ENCODE peak calls at places on chromosomes 6 and 20, in six cellular contexts. V is tibial nerve; X is adrenal gland; R is cardiac muscle cell; W is CD8-positive, alpha-beta T cell; O is upper lobe of right lung. N is an unnamed sample.
A peak's percentile ranks its signal among the peaks of the same experiment; 100 is the strongest.

GRCh38 chr20:10282930-10283556 is 64.4 kb downstream of the SNAP25 start:
- DNase-seq in O (no peak), W (no peak), V (no peak), X (no peak), R (no peak), N (no peak)

GRCh38 chr6:159151266-159151855 is 17.8 kb upstream of the FNDC1 start:
- DNase-seq in O (no peak), W (peak; percentile 16), V (no peak), R (peak; percentile 76), X (peak; percentile 75), N (peak; percentile 54)

GRCh38 chr6:17472653-17473183 is 79.3 kb downstream of the CAP2 start:
- DNase-seq in W (no peak), X (no peak), V (no peak), O (no peak), R (no peak), N (no peak)

GRCh38 chr6:16836186-16836981 is 75.1 kb upstream of the ATXN1 start:
- DNase-seq in W (no peak), R (no peak), X (no peak), O (no peak), V (no peak), N (no peak)

GRCh38 chr6:2875840-2876207 is 27.3 kb downstream of the SERPINB9 start:
- DNase-seq in W (peak; percentile 51), R (peak; percentile 19), V (no peak), O (peak; percentile 78), X (peak; percentile 57), N (peak; percentile 64)

GRCh38 chr6:125983246-125983945 is 2.9 kb upstream of the TRMT11 start:
- DNase-seq in V (no peak), X (no peak), O (no peak), W (no peak), R (peak; percentile 62), N (no peak)

GRCh38 chr6:12229332-12229731 is 60.8 kb upstream of the EDN1 start:
- DNase-seq in X (no peak), R (no peak), O (no peak), V (no peak), W (no peak), N (no peak)

GRCh38 chr20:63538204-63539091 is 1.3 kb upstream of the PTK6 start:
- DNase-seq in V (no peak), R (no peak), O (peak; percentile 89), X (no peak), W (no peak), N (peak; percentile 95)

GRCh38 chr6:133893324-133893692 is 4.4 kb downstream of the TCF21 start:
- DNase-seq in X (no peak), V (no peak), R (no peak), W (no peak), O (no peak), N (no peak)

GRCh38 chr6:150143521-150144293 is 863 bp downstream of the PPP1R14C start:
- DNase-seq in V (no peak), O (peak; percentile 80), R (no peak), W (no peak), X (no peak), N (no peak)

GRCh38 chr20:31494131-31494530 is 19.0 kb downstream of the REM1 start:
- DNase-seq in X (peak; percentile 47), O (no peak), R (peak; percentile 73), V (no peak), W (no peak), N (no peak)

GRCh38 chr20:63360850-63361497 is at the start of gene CHRNA4:
- DNase-seq in X (no peak), R (no peak), W (no peak), O (no peak), V (no peak), N (no peak)

GRCh38 chr6:99151634-99152344 is 197.7 kb downstream of the FAXC start:
- DNase-seq in R (peak; percentile 11), W (no peak), X (peak; percentile 41), O (peak; percentile 67), V (no peak), N (peak; percentile 36)

GRCh38 chr20:18090044-18090443 is 32.3 kb upstream of the OVOL2 start:
- DNase-seq in W (no peak), X (no peak), V (no peak), R (no peak), O (no peak), N (no peak)

DNA sequence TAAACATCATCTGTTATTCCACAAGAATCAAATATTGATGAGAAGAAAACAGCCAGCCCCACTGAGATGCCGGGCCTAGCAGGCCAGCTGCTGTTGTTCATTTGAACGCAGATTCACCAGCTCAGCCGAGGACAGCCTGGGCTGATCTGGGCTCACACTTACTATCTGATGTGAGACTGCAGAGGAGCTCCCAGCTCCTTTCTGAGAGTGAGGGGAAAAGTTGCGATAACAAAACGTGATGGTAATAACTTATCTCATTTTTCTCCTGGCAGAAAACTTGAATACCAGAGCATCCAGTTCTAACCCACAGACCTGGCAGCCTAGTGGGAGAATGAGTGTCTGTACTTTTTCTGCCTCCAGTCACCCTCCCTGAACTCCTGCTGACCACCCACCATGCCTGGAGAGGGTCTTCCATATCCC is 14.5 kb upstream of the BNIP5 start:
- DNase-seq in V (no peak), R (peak; percentile 91), W (no peak), O (peak; percentile 30), X (no peak), N (no peak)
- H3K27ac ChIP-seq in V (peak overlapping the region; percentile 66), R (peak overlapping the region; percentile 65), W (no peak overlapping the region), O (peak overlapping the region; percentile 55), X (no peak overlapping the region), N (no peak overlapping the region)

DNA sequence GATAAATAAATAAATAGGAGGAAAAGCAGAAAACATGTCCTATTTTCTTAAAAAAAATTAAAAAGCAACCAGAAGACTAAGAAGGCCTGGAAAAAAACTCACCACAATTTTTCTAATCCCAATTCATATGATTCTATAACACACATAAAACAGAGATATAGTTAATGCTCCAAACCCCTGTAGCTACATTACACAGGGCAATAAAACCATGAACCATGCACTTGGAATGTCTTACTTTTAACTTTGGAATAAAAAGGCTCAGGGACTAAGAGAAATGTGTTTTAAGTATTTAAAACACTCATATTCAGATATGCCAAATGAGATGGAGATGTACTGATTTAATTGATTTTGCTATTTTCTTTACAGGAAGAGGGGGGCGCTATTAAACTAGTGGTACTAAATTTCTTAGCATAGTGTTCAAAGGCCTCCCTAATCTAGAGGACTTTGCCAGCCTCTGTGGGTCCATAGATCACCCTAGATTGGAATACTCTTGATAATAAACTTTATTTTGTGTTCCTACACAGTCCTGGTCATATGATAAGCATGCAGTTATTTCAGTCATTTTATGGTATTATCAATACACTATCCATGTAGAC is 30.3 kb upstream of the GCM1 start:
- DNase-seq in R (no peak), O (no peak), V (no peak), W (no peak), X (no peak), N (no peak)
- TF ChIP-seq CTCF in R (no peak), O (no peak), V (no peak), W (no peak), X (no peak), N (no peak)

DNA sequence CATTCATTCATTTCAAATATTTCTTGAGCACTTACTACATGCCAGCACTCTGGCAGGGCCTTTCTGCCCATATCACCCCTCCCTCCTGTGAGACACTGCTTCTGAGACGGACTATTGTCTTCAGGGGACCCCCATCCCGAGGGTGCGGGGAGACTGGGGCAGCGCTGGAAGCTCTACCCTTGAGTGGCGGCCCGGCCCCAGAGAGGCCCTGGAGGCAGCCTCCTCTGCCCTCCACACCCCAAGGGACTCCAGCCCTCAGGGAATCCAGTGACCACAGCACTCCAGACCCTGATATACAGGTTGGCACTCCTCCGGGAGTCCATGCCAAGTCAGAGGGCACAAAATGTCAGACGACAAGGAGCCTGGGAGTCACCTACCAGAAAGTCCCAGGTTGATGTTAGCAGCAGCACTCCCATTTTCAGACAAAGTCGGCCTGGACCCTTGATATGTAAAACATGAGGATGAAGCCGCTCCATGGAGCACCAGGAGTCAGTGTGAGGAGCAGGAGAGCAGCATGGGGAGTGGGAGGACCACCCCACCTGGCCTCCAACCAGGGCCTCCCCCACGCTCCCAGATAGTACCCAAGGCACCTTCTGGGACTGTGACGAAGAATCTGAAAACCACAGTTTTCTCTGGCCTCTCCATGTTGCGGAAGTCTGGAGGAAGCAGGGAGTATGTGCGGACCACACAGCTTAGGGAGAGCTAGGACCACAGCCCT is 20.7 kb downstream of the TFEB start:
- DNase-seq in R (no peak), X (no peak), V (no peak), W (no peak), O (no peak), N (no peak)
- H3K27ac ChIP-seq in R (peak overlapping the region; percentile 36), X (no peak overlapping the region), V (peak overlapping the region; percentile 91), W (no peak overlapping the region), O (no peak overlapping the region), N (no peak overlapping the region)

GRCh38 chr20:61043681-61044080 is 208.4 kb upstream of the CDH4 start:
- DNase-seq in X (no peak), W (no peak), V (no peak), O (no peak), R (no peak), N (no peak)

GRCh38 chr20:61045876-61046585 is 206.0 kb upstream of the CDH4 start:
- DNase-seq in W (no peak), R (no peak), O (no peak), X (no peak), V (no peak), N (no peak)

GRCh38 chr20:61045091-61045490 is 207.0 kb upstream of the CDH4 start:
- DNase-seq in R (no peak), V (no peak), X (no peak), W (no peak), O (no peak), N (no peak)

GRCh38 chr20:61042501-61043385 is 209.3 kb upstream of the CDH4 start:
- DNase-seq in O (no peak), X (no peak), V (no peak), W (no peak), R (no peak), N (no peak)

DNA sequence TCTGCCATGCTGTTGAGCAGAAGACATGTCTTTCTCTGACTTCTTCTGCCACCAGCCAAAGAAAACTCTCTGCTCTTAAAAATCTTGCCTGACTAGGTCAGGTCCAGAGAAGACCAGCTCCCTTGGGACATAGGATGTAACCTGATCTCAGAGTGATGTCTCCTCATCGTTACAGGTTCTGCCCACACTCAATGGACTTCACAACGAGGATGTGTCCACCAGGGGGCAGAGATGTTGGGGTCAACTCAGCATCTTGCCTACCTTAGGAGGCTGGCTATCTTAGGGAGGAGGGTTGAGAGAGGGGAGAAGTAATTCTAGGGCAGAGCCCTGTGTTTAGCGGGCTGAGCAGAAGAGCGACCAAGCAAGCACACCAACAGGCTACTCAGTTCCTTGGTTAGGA is 207.6 kb upstream of the CDH4 start:
- DNase-seq in O (no peak), X (peak; percentile 24), V (no peak), R (no peak), W (no peak), N (no peak)
- TF ChIP-seq CTCF in O (no peak), X (no peak), V (no peak), R (no peak), W (no peak), N (no peak)

DNA sequence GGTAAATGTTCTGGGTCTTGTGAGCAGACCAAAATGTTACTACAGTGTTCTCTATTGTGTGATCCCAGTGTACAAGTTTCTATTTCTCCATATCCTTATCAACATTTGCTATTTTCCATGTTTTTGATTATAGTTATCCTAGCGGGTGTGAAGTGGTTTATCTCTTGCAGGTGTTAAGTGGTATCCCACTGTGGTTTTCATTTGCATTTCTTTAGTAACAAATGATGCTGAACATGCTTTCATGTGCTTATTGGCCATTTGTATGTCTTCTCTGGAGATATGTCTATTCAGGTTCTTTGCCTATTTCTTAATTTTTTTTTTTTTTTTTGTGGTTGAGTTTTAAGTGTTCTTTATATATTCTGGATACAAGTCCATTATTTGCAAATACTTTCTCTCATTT is 35.5 kb downstream of the NSFL1C start:
- DNase-seq in R (no peak), W (no peak), V (no peak), X (no peak), O (no peak), N (no peak)
- H3K27ac ChIP-seq in R (no peak overlapping the region), W (no peak overlapping the region), V (no peak overlapping the region), X (no peak overlapping the region), O (no peak overlapping the region), N (no peak overlapping the region)

GRCh38 chr6:43885399-43886066 is 115.5 kb downstream of the VEGFA start:
- DNase-seq in O (peak; percentile 17), V (no peak), X (no peak), R (no peak), W (no peak), N (no peak)
- TF ChIP-seq CTCF in O (no peak), V (no peak), X (no peak), R (no peak), W (no peak), N (no peak)

N was measured in colonic mucosa.